ENCODE peak calls at places on chromosomes 5 and 9, in eight cellular contexts. One of them, this sample, is unnamed.

GRCh38 chr9:99595796-99596195 is 225.9 kb upstream of the NR4A3 start:
- DNase-seq in iPS DF 19.7: no peak
- DNase-seq in HepG2: no peak
- DNase-seq in right cardiac atrium: no peak
- DNase-seq in sciatic nerve: no peak
- DNase-seq in HuH-7: no peak
- DNase-seq in aorta: no peak
- DNase-seq in stimulated activated CD4-positive, alpha-beta T cell treated with anti-CD3 and anti-CD28 coated beads, TNF-alpha, amount 100 ng/mL, for 4 hours: no peak
- DNase-seq in this sample: no peak

GRCh38 chr5:4570047-4571015 is 569.8 kb upstream of the ADAMTS16 start:
- DNase-seq in HepG2: peak
- DNase-seq in iPS DF 19.7: no peak
- DNase-seq in aorta: no peak
- DNase-seq in HuH-7: no peak
- DNase-seq in sciatic nerve: no peak
- DNase-seq in stimulated activated CD4-positive, alpha-beta T cell treated with anti-CD3 and anti-CD28 coated beads, TNF-alpha, amount 100 ng/mL, for 4 hours: no peak
- DNase-seq in right cardiac atrium: no peak
- DNase-seq in this sample: no peak

GRCh38 chr5:124457101-124457500 is 289.3 kb downstream of the ZNF608 start:
- DNase-seq in sciatic nerve: no peak
- DNase-seq in right cardiac atrium: no peak
- DNase-seq in iPS DF 19.7: no peak
- DNase-seq in HuH-7: no peak
- DNase-seq in stimulated activated CD4-positive, alpha-beta T cell treated with anti-CD3 and anti-CD28 coated beads, TNF-alpha, amount 100 ng/mL, for 4 hours: no peak
- DNase-seq in aorta: no peak
- DNase-seq in HepG2: no peak
- DNase-seq in this sample: no peak

GRCh38 chr9:2234371-2234893 is 219.3 kb downstream of the SMARCA2 start:
- DNase-seq in right cardiac atrium: no peak
- DNase-seq in HepG2: no peak
- DNase-seq in stimulated activated CD4-positive, alpha-beta T cell treated with anti-CD3 and anti-CD28 coated beads, TNF-alpha, amount 100 ng/mL, for 4 hours: no peak
- DNase-seq in aorta: no peak
- DNase-seq in sciatic nerve: no peak
- DNase-seq in iPS DF 19.7: no peak
- DNase-seq in HuH-7: no peak
- DNase-seq in this sample: no peak

GRCh38 chr5:72658161-72658560 is 151.0 kb upstream of the ZNF366 start:
- DNase-seq in sciatic nerve: no peak
- DNase-seq in HepG2: no peak
- DNase-seq in aorta: no peak
- DNase-seq in right cardiac atrium: no peak
- DNase-seq in stimulated activated CD4-positive, alpha-beta T cell treated with anti-CD3 and anti-CD28 coated beads, TNF-alpha, amount 100 ng/mL, for 4 hours: no peak
- DNase-seq in HuH-7: no peak
- DNase-seq in iPS DF 19.7: no peak
- DNase-seq in this sample: no peak

GRCh38 chr5:57754616-57755015 is 272.0 kb upstream of the ACTBL2 start:
- DNase-seq in sciatic nerve: no peak
- DNase-seq in HuH-7: no peak
- DNase-seq in HepG2: no peak
- DNase-seq in iPS DF 19.7: no peak
- DNase-seq in aorta: no peak
- DNase-seq in stimulated activated CD4-positive, alpha-beta T cell treated with anti-CD3 and anti-CD28 coated beads, TNF-alpha, amount 100 ng/mL, for 4 hours: no peak
- DNase-seq in right cardiac atrium: no peak
- DNase-seq in this sample: no peak

GRCh38 chr9:20582150-20582549 is 40.1 kb downstream of the MLLT3 start:
- DNase-seq in right cardiac atrium: no peak
- DNase-seq in iPS DF 19.7: no peak
- DNase-seq in sciatic nerve: no peak
- DNase-seq in HuH-7: no peak
- DNase-seq in HepG2: no peak
- DNase-seq in stimulated activated CD4-positive, alpha-beta T cell treated with anti-CD3 and anti-CD28 coated beads, TNF-alpha, amount 100 ng/mL, for 4 hours: no peak
- DNase-seq in aorta: no peak
- DNase-seq in this sample: no peak

GRCh38 chr5:124825250-124825982 is 79.0 kb upstream of the ZNF608 start:
- DNase-seq in stimulated activated CD4-positive, alpha-beta T cell treated with anti-CD3 and anti-CD28 coated beads, TNF-alpha, amount 100 ng/mL, for 4 hours: no peak
- DNase-seq in right cardiac atrium: no peak
- DNase-seq in sciatic nerve: no peak
- DNase-seq in iPS DF 19.7: no peak
- DNase-seq in HuH-7: no peak
- DNase-seq in HepG2: no peak
- DNase-seq in aorta: no peak
- DNase-seq in this sample: no peak

GRCh38 chr5:83974151-83974822 is 253.6 kb upstream of the HAPLN1 start:
- DNase-seq in right cardiac atrium: no peak
- DNase-seq in HuH-7: no peak
- DNase-seq in sciatic nerve: no peak
- DNase-seq in iPS DF 19.7: peak
- DNase-seq in aorta: no peak
- DNase-seq in HepG2: no peak
- DNase-seq in stimulated activated CD4-positive, alpha-beta T cell treated with anti-CD3 and anti-CD28 coated beads, TNF-alpha, amount 100 ng/mL, for 4 hours: no peak
- DNase-seq in this sample: no peak

GRCh38 chr9:97505845-97506244 is 4.4 kb downstream of the TMOD1 start:
- DNase-seq in iPS DF 19.7: no peak
- DNase-seq in sciatic nerve: no peak
- DNase-seq in stimulated activated CD4-positive, alpha-beta T cell treated with anti-CD3 and anti-CD28 coated beads, TNF-alpha, amount 100 ng/mL, for 4 hours: no peak
- DNase-seq in HepG2: no peak
- DNase-seq in right cardiac atrium: no peak
- DNase-seq in aorta: no peak
- DNase-seq in HuH-7: no peak
- DNase-seq in this sample: no peak

GRCh38 chr5:137629646-137630045 is 106.2 kb downstream of the KLHL3 start:
- DNase-seq in aorta: no peak
- DNase-seq in HepG2: peak
- DNase-seq in stimulated activated CD4-positive, alpha-beta T cell treated with anti-CD3 and anti-CD28 coated beads, TNF-alpha, amount 100 ng/mL, for 4 hours: no peak
- DNase-seq in iPS DF 19.7: peak
- DNase-seq in HuH-7: peak
- DNase-seq in right cardiac atrium: no peak
- DNase-seq in sciatic nerve: no peak
- DNase-seq in this sample: peak

GRCh38 chr5:124927735-124928134 is 181.3 kb upstream of the ZNF608 start:
- DNase-seq in HuH-7: no peak
- DNase-seq in stimulated activated CD4-positive, alpha-beta T cell treated with anti-CD3 and anti-CD28 coated beads, TNF-alpha, amount 100 ng/mL, for 4 hours: no peak
- DNase-seq in aorta: no peak
- DNase-seq in sciatic nerve: no peak
- DNase-seq in iPS DF 19.7: no peak
- DNase-seq in right cardiac atrium: no peak
- DNase-seq in HepG2: no peak
- DNase-seq in this sample: no peak

GRCh38 chr9:108569624-108570023 is 286.2 kb downstream of the ACTL7B start:
- DNase-seq in right cardiac atrium: no peak
- DNase-seq in aorta: no peak
- DNase-seq in sciatic nerve: no peak
- DNase-seq in HepG2: no peak
- DNase-seq in stimulated activated CD4-positive, alpha-beta T cell treated with anti-CD3 and anti-CD28 coated beads, TNF-alpha, amount 100 ng/mL, for 4 hours: no peak
- DNase-seq in HuH-7: no peak
- DNase-seq in iPS DF 19.7: no peak
- DNase-seq in this sample: peak

GRCh38 chr5:136028782-136029742 is at the start of gene TGFBI:
- DNase-seq in sciatic nerve: peak
- DNase-seq in right cardiac atrium: peak
- DNase-seq in HepG2: peak
- DNase-seq in iPS DF 19.7: no peak
- DNase-seq in stimulated activated CD4-positive, alpha-beta T cell treated with anti-CD3 and anti-CD28 coated beads, TNF-alpha, amount 100 ng/mL, for 4 hours: no peak
- DNase-seq in aorta: peak
- DNase-seq in HuH-7: peak
- DNase-seq in this sample: peak

GRCh38 chr9:110969971-110970381 is 68.3 kb downstream of the LPAR1 start:
- DNase-seq in HepG2: peak
- DNase-seq in iPS DF 19.7: no peak
- DNase-seq in sciatic nerve: no peak
- DNase-seq in right cardiac atrium: no peak
- DNase-seq in aorta: no peak
- DNase-seq in stimulated activated CD4-positive, alpha-beta T cell treated with anti-CD3 and anti-CD28 coated beads, TNF-alpha, amount 100 ng/mL, for 4 hours: no peak
- DNase-seq in HuH-7: peak
- DNase-seq in this sample: peak

GRCh38 chr9:27572566-27572917 is 739 bp downstream of the C9orf72 start:
- DNase-seq in HuH-7: peak
- DNase-seq in sciatic nerve: no peak
- DNase-seq in stimulated activated CD4-positive, alpha-beta T cell treated with anti-CD3 and anti-CD28 coated beads, TNF-alpha, amount 100 ng/mL, for 4 hours: no peak
- DNase-seq in right cardiac atrium: no peak
- DNase-seq in HepG2: peak
- DNase-seq in aorta: no peak
- DNase-seq in iPS DF 19.7: no peak
- DNase-seq in this sample: no peak

GRCh38 chr5:77262685-77263084 is 52.2 kb downstream of the PDE8B start:
- DNase-seq in aorta: no peak
- DNase-seq in stimulated activated CD4-positive, alpha-beta T cell treated with anti-CD3 and anti-CD28 coated beads, TNF-alpha, amount 100 ng/mL, for 4 hours: no peak
- DNase-seq in sciatic nerve: no peak
- DNase-seq in HepG2: no peak
- DNase-seq in iPS DF 19.7: no peak
- DNase-seq in right cardiac atrium: no peak
- DNase-seq in HuH-7: no peak
- DNase-seq in this sample: no peak

GRCh38 chr5:136192015-136192525 is 892 bp downstream of the SMIM32 start:
- DNase-seq in right cardiac atrium: no peak
- DNase-seq in stimulated activated CD4-positive, alpha-beta T cell treated with anti-CD3 and anti-CD28 coated beads, TNF-alpha, amount 100 ng/mL, for 4 hours: no peak
- DNase-seq in aorta: no peak
- DNase-seq in HepG2: no peak
- DNase-seq in iPS DF 19.7: no peak
- DNase-seq in HuH-7: peak
- DNase-seq in sciatic nerve: no peak
- DNase-seq in this sample: peak

GRCh38 chr5:123206618-123207320 is 117.7 kb downstream of the PRDM6 start:
- DNase-seq in HuH-7: no peak
- DNase-seq in iPS DF 19.7: no peak
- DNase-seq in aorta: no peak
- DNase-seq in stimulated activated CD4-positive, alpha-beta T cell treated with anti-CD3 and anti-CD28 coated beads, TNF-alpha, amount 100 ng/mL, for 4 hours: no peak
- DNase-seq in sciatic nerve: no peak
- DNase-seq in right cardiac atrium: no peak
- DNase-seq in HepG2: no peak
- DNase-seq in this sample: peak

GRCh38 chr9:97864396-97864795 is 11.4 kb downstream of the FOXE1 start:
- DNase-seq in sciatic nerve: no peak
- DNase-seq in HuH-7: no peak
- DNase-seq in aorta: no peak
- DNase-seq in stimulated activated CD4-positive, alpha-beta T cell treated with anti-CD3 and anti-CD28 coated beads, TNF-alpha, amount 100 ng/mL, for 4 hours: no peak
- DNase-seq in right cardiac atrium: no peak
- DNase-seq in iPS DF 19.7: no peak
- DNase-seq in HepG2: no peak
- DNase-seq in this sample: no peak

GRCh38 chr5:113378486-113378885 is 56.3 kb downstream of the TSSK1B start:
- DNase-seq in HepG2: no peak
- DNase-seq in sciatic nerve: no peak
- DNase-seq in aorta: no peak
- DNase-seq in stimulated activated CD4-positive, alpha-beta T cell treated with anti-CD3 and anti-CD28 coated beads, TNF-alpha, amount 100 ng/mL, for 4 hours: no peak
- DNase-seq in HuH-7: no peak
- DNase-seq in right cardiac atrium: no peak
- DNase-seq in iPS DF 19.7: no peak
- DNase-seq in this sample: no peak

GRCh38 chr5:174996941-174997340 is 272.6 kb downstream of the MSX2 start:
- DNase-seq in iPS DF 19.7: no peak
- DNase-seq in sciatic nerve: no peak
- DNase-seq in stimulated activated CD4-positive, alpha-beta T cell treated with anti-CD3 and anti-CD28 coated beads, TNF-alpha, amount 100 ng/mL, for 4 hours: no peak
- DNase-seq in right cardiac atrium: no peak
- DNase-seq in HepG2: no peak
- DNase-seq in aorta: no peak
- DNase-seq in HuH-7: no peak
- DNase-seq in this sample: no peak

GRCh38 chr5:61624966-61625681 is 293.1 kb downstream of the ZSWIM6 start:
- DNase-seq in iPS DF 19.7: no peak
- DNase-seq in sciatic nerve: no peak
- DNase-seq in HepG2: no peak
- DNase-seq in HuH-7: no peak
- DNase-seq in stimulated activated CD4-positive, alpha-beta T cell treated with anti-CD3 and anti-CD28 coated beads, TNF-alpha, amount 100 ng/mL, for 4 hours: no peak
- DNase-seq in aorta: no peak
- DNase-seq in right cardiac atrium: no peak
- DNase-seq in this sample: no peak

GRCh38 chr5:71922584-71923106 is 184.6 kb upstream of the MAP1B start:
- DNase-seq in right cardiac atrium: no peak
- DNase-seq in HepG2: peak
- DNase-seq in stimulated activated CD4-positive, alpha-beta T cell treated with anti-CD3 and anti-CD28 coated beads, TNF-alpha, amount 100 ng/mL, for 4 hours: no peak
- DNase-seq in sciatic nerve: no peak
- DNase-seq in HuH-7: no peak
- DNase-seq in iPS DF 19.7: peak
- DNase-seq in aorta: no peak
- DNase-seq in this sample: peak

GRCh38 chr5:83509535-83509934 is 38.0 kb downstream of the VCAN start:
- DNase-seq in aorta: no peak
- DNase-seq in HuH-7: no peak
- DNase-seq in stimulated activated CD4-positive, alpha-beta T cell treated with anti-CD3 and anti-CD28 coated beads, TNF-alpha, amount 100 ng/mL, for 4 hours: no peak
- DNase-seq in HepG2: no peak
- DNase-seq in right cardiac atrium: peak
- DNase-seq in sciatic nerve: peak
- DNase-seq in iPS DF 19.7: no peak
- DNase-seq in this sample: peak